ENCODE peak calls at places on chromosomes 7 and 10, in nine cellular contexts. R is RWPE1; H is dermis blood vessel endothelial cell; Q is psoas muscle; G is breast epithelium; L is effector memory CD8-positive, alpha-beta T cell; B is stromal cell of bone marrow; A is CD8-positive, alpha-beta memory T cell; V is memory B cell. X is an unnamed sample.

GRCh38 chr10:69571618-69572158 is 1.5 kb downstream of the NEUROG3 start:
- DNase-seq in B (no peak), A (no peak), L (no peak), G (no peak), R (no peak), V (no peak), H (no peak), Q (no peak), X (no peak)

GRCh38 chr7:30464231-30464660 is 14.3 kb downstream of the NOD1 start:
- DNase-seq in B (no peak), Q (no peak), A (no peak), R (no peak), L (no peak), V (no peak), H (no peak), G (no peak), X (peak)

GRCh38 chr7:47878662-47879061 is 69.6 kb downstream of the PKD1L1 start:
- DNase-seq in B (no peak), R (no peak), Q (no peak), G (no peak), H (no peak), A (no peak), L (no peak), V (no peak), X (no peak)

GRCh38 chr10:120945801-120946302 is 94.7 kb downstream of the WDR11 start:
- DNase-seq in A (no peak), H (no peak), L (no peak), B (no peak), Q (no peak), V (no peak), G (peak), R (peak), X (no peak)

GRCh38 chr10:130933008-130933390 is 378.5 kb downstream of the TCERG1L start:
- DNase-seq in H (no peak), G (no peak), L (no peak), V (no peak), B (no peak), R (no peak), Q (no peak), A (no peak), X (no peak)

GRCh38 chr7:95472521-95473160 is 13.1 kb upstream of the ASB4 start:
- DNase-seq in A (no peak), R (no peak), B (peak), H (peak), V (no peak), L (no peak), G (no peak), Q (no peak), X (no peak)

GRCh38 chr10:20598590-20598989 is 298.5 kb downstream of the NEBL start:
- DNase-seq in H (no peak), L (no peak), R (peak), B (peak), G (no peak), Q (peak), A (no peak), V (no peak), X (no peak)

GRCh38 chr7:132276986-132277716 is 299.1 kb downstream of the PLXNA4 start:
- DNase-seq in Q (no peak), R (no peak), V (no peak), A (no peak), G (no peak), H (no peak), B (peak), L (no peak), X (peak)

GRCh38 chr10:124916585-124917167 is 25.2 kb upstream of the ZRANB1 start:
- DNase-seq in V (peak), L (peak), B (peak), H (peak), G (peak), R (peak), A (peak), Q (peak), X (peak)

GRCh38 chr10:18087398-18087797 is 52.8 kb upstream of the CACNB2 start:
- DNase-seq in L (no peak), A (no peak), H (no peak), R (no peak), V (no peak), Q (no peak), G (no peak), B (no peak), X (no peak)

GRCh38 chr7:155277385-155277994 is 20.2 kb upstream of the INSIG1 start:
- DNase-seq in Q (no peak), A (no peak), L (no peak), V (no peak), H (peak), G (no peak), B (no peak), R (no peak), X (no peak)

GRCh38 chr10:49331431-49331830 is 32.5 kb downstream of the C10orf71 start:
- DNase-seq in L (no peak), R (no peak), B (no peak), V (no peak), G (no peak), Q (no peak), A (no peak), H (no peak), X (no peak)

GRCh38 chr7:55185941-55186609 is 167.3 kb downstream of the EGFR start:
- DNase-seq in A (no peak), L (no peak), H (peak), B (peak), Q (peak), R (peak), G (no peak), V (no peak), X (no peak)

GRCh38 chr7:85186521-85187241 is at the start of gene SEMA3D:
- DNase-seq in B (peak), A (no peak), H (peak), G (peak), R (peak), Q (peak), V (peak), L (no peak), X (peak)

GRCh38 chr7:2968616-2969397 is 74.9 kb downstream of the CARD11 start:
- DNase-seq in R (no peak), L (no peak), V (no peak), G (no peak), B (no peak), A (no peak), H (no peak), Q (no peak), X (no peak)

GRCh38 chr7:72925546-72926120 is 738 bp downstream of the POM121 start:
- DNase-seq in V (no peak), H (peak), R (no peak), Q (no peak), B (no peak), G (no peak), A (peak), L (no peak), X (peak)

GRCh38 chr10:15267496-15267895 is 99.0 kb upstream of the NMT2 start:
- DNase-seq in R (no peak), L (no peak), A (no peak), V (no peak), B (no peak), H (peak), Q (no peak), G (no peak), X (no peak)

GRCh38 chr7:57342954-57343353 is 107.0 kb upstream of the ZNF716 start:
- DNase-seq in G (no peak), Q (no peak), L (no peak), A (no peak), V (no peak), B (no peak), R (no peak), H (no peak), X (no peak)

GRCh38 chr7:30222519-30223213 is 61.7 kb upstream of the ZNRF2 start:
- DNase-seq in B (no peak), V (no peak), Q (no peak), H (no peak), L (no peak), A (no peak), G (no peak), R (no peak), X (peak)

GRCh38 chr10:131848296-131848695 is 52.5 kb upstream of the PPP2R2D start:
- DNase-seq in V (no peak), H (no peak), L (no peak), G (no peak), Q (no peak), B (no peak), R (no peak), A (no peak), X (no peak)

GRCh38 chr10:36671607-36672006 is 453.8 kb upstream of the ANKRD30A start:
- DNase-seq in V (no peak), R (no peak), G (no peak), L (no peak), A (no peak), B (no peak), H (no peak), Q (no peak), X (no peak)

GRCh38 chr10:61664985-61665384 is 2.3 kb downstream of the CABCOCO1 start:
- DNase-seq in L (no peak), R (no peak), V (no peak), G (no peak), Q (no peak), A (no peak), H (no peak), B (no peak), X (no peak)

GRCh38 chr10:69866688-69867461 is 65.2 kb downstream of the COL13A1 start:
- DNase-seq in R (no peak), A (no peak), Q (no peak), V (no peak), G (peak), L (no peak), B (peak), H (peak), X (no peak)

GRCh38 chr7:11726251-11727155 is 105.5 kb downstream of the THSD7A start:
- DNase-seq in R (no peak), A (no peak), B (peak), V (no peak), L (no peak), H (no peak), Q (peak), G (no peak), X (no peak)

GRCh38 chr7:107659666-107660065 is 962 bp upstream of the SLC26A4 start:
- DNase-seq in G (no peak), B (peak), L (no peak), V (no peak), A (no peak), H (peak), R (peak), Q (no peak), X (peak)

GRCh38 chr7:36088553-36088952 is 64.5 kb upstream of the EEPD1 start:
- DNase-seq in L (no peak), H (no peak), V (no peak), R (no peak), Q (no peak), G (no peak), A (no peak), B (no peak), X (peak)

GRCh38 chr7:66779669-66780408 is 39.3 kb downstream of the RABGEF1 start:
- DNase-seq in A (no peak), R (peak), Q (no peak), B (no peak), H (peak), G (no peak), L (no peak), V (no peak), X (peak)

GRCh38 chr10:20115929-20116328 is 299.7 kb downstream of the PLXDC2 start:
- DNase-seq in G (no peak), V (no peak), Q (no peak), L (no peak), B (no peak), A (no peak), H (no peak), R (no peak), X (no peak)

GRCh38 chr10:9239298-9239697 is 1184.8 kb downstream of the GATA3 start:
- DNase-seq in L (no peak), H (no peak), B (no peak), R (no peak), V (no peak), G (no peak), A (no peak), Q (no peak), X (no peak)

GRCh38 chr7:69739182-69739581 is 140.9 kb downstream of the AUTS2 start:
- DNase-seq in Q (no peak), B (no peak), A (no peak), R (peak), H (no peak), V (no peak), L (no peak), G (no peak), X (no peak)

GRCh38 chr7:39733881-39734571 is 110.7 kb downstream of the RALA start:
- DNase-seq in V (peak), G (no peak), Q (no peak), H (peak), A (no peak), B (no peak), L (no peak), R (peak), X (peak)

GRCh38 chr7:1283941-1284742 is 51.5 kb downstream of the UNCX start:
- DNase-seq in B (no peak), V (no peak), H (no peak), L (no peak), Q (peak), G (no peak), R (no peak), A (no peak), X (no peak)

GRCh38 chr7:25594122-25594521 is 365.8 kb upstream of the NPVF start:
- DNase-seq in H (no peak), Q (no peak), B (no peak), R (no peak), G (no peak), A (no peak), L (no peak), V (no peak), X (no peak)

GRCh38 chr10:96229568-96230030 is 41.8 kb downstream of the BLNK start:
- DNase-seq in A (peak), L (peak), B (peak), V (peak), Q (peak), G (peak), H (peak), R (peak), X (peak)

GRCh38 chr7:74012842-74013249 is 15.1 kb upstream of the ELN start:
- DNase-seq in B (no peak), A (no peak), V (no peak), Q (peak), R (peak), L (no peak), H (no peak), G (no peak), X (no peak)

GRCh38 chr10:96998329-96998888 is 166.3 kb downstream of the LCOR start:
- DNase-seq in Q (no peak), L (no peak), B (no peak), R (peak), G (no peak), V (no peak), A (no peak), H (peak), X (no peak)

GRCh38 chr10:46526682-46527038 is 29.8 kb downstream of the GPRIN2 start:
- DNase-seq in A (no peak), R (peak), G (no peak), L (no peak), Q (peak), V (no peak), B (no peak), H (no peak), X (no peak)

GRCh38 chr7:24005517-24005916 is 278.5 kb upstream of the NPY start:
- DNase-seq in H (no peak), L (no peak), R (no peak), G (no peak), B (no peak), Q (no peak), V (no peak), A (no peak), X (no peak)

X was measured in NB4.